ENCODE peak calls at places on chromosomes 4 and X, in five cellular contexts. W is OCI-LY7, G is GM12865, V is SK-N-SH, U is heart left ventricle. A is an unnamed sample.

GRCh38 chr4:62003695-62004094 is 803.6 kb downstream of the ADGRL3 start:
- DNase-seq in V (no peak), U (no peak), W (no peak), G (no peak), A (no peak)

GRCh38 chrX:52424658-52425057 is 55.8 kb downstream of the XAGE2 start:
- DNase-seq in V (no peak), G (no peak), U (no peak), W (no peak), A (no peak)

GRCh38 chrX:71147496-71148277 is 3.0 kb downstream of the NLGN3 start:
- DNase-seq in G (no peak), V (no peak), W (peak; percentile 3), U (no peak), A (no peak)

GRCh38 chr4:180058731-180059215 is 2184.4 kb upstream of the TENM3 start:
- DNase-seq in W (no peak), U (no peak), G (peak; percentile 48), V (peak; percentile 63), A (no peak)

GRCh38 chr4:66855956-66856355 is 689.3 kb downstream of the CENPC start:
- DNase-seq in U (no peak), W (no peak), V (no peak), G (no peak), A (no peak)

GRCh38 chr4:84091266-84091665 is 407.8 kb downstream of the NKX6-1 start:
- DNase-seq in G (no peak), W (no peak), U (no peak), V (no peak), A (no peak)

GRCh38 chr4:147480502-147480890 is 401 bp upstream of the EDNRA start:
- DNase-seq in V (no peak), U (no peak), G (no peak), W (no peak), A (no peak)

GRCh38 chrX:3514996-3515395 is 168.5 kb upstream of the MXRA5 start:
- DNase-seq in V (no peak), U (no peak), W (no peak), G (no peak), A (no peak)

GRCh38 chr4:75858721-75859120 is 43.5 kb downstream of the PPEF2 start:
- DNase-seq in G (no peak), W (no peak), V (no peak), U (no peak), A (no peak)

DNA sequence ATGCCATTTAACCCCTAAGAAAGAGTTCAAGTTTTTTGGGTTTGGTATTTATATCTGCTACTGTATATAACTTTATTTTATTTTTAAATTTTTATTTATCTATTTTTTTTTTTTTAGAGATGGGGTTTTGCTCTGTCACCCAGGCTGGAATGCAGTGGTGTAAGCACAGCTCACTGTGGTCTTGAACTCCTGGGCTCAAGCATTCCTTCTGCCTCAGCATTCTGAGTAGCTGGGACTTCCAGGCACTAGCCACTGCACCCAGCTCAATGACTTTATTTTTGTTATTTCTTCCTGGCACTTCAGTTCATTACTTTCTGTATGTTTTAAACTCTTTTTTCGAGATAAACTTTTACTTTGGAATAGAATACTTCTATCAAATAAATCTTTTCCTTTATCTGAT is 42.4 kb upstream of the PGAM4 start:
- DNase-seq in U (no peak), G (no peak), W (no peak), V (no peak), A (no peak)
- H3K4me3 ChIP-seq in U (no peak overlapping the region), G (no peak overlapping the region), W (no peak overlapping the region), V (no peak overlapping the region), A (no peak overlapping the region)

DNA sequence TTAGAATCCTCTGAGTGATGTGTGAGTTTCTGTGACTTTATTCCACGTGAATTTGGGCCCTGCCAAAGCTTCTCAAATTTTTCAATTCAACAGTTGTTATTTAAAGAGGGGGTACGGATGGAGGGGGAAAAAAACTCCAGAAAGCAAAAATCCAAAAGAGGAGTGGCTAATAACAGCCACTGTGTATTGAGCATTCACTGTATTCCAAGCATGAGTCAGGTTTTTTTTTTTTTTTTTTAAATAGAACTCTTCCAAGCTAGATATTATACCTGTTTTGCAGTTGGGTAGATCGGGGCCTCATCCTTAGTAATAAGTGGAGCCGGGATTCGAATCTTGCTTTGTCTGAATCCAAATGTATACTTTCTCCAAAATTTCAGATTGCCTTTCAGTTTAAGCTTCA is 6.4 kb upstream of the RHOH start:
- DNase-seq in V (no peak), G (no peak), W (no peak), U (no peak), A (no peak)
- H3K4me3 ChIP-seq in V (no peak overlapping the region), G (peak overlapping the region; percentile 87), W (peak overlapping the region; percentile 79), U (no peak overlapping the region), A (no peak overlapping the region)

DNA sequence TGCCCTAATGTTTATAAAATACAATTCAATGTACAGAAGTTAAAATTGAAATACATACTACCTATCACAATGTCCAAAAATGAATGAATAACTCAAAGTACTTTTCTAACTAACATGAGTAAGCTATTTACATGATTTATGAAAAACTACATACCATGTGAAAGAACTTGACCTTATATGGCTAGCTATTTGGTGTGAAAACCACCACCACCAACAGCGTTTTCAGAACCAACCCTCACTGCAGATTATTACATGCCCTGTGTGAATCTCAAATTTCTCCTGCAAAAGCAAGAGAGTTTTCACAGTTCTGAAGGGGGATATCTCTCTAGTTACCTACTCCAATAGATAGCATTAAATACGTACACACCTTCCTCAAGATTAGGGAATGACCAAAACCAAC is 198.5 kb downstream of the SPATA18 start:
- DNase-seq in V (no peak), G (no peak), U (no peak), W (no peak), A (no peak)
- H3K4me3 ChIP-seq in V (no peak overlapping the region), G (no peak overlapping the region), U (no peak overlapping the region), W (no peak overlapping the region), A (no peak overlapping the region)

DNA sequence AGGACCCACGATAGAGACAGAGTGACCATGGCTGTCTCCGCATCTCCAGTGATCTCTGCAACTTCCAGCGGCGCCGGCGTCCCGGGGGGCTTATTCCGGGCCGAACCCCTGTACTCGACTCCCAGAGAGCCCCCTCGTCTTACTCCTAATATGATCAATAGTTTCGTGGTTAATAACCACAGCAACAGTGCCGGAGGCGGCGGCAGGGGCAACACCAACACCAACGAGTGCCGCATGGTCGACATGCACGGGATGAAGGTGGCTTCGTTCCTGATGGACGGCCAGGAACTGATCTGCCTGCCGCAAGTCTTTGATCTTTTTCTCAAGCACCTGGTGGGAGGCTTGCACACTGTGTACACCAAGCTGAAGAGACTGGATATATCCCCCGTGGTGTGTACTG is 343 bp downstream of the DACH2 start:
- DNase-seq in G (no peak), V (no peak), W (no peak), U (no peak), A (no peak)
- H3K4me3 ChIP-seq in G (peak overlapping the region; percentile 50), V (peak overlapping the region; percentile 67), W (no peak overlapping the region), U (peak overlapping the region; percentile 41), A (peak overlapping the region; percentile 48)

GRCh38 chr4:150822407-150822806 is 192.7 kb downstream of the LRBA start:
- DNase-seq in U (no peak), V (no peak), G (no peak), W (no peak), A (no peak)

GRCh38 chr4:150827226-150827625 is 187.9 kb downstream of the LRBA start:
- DNase-seq in G (peak; percentile 15), U (no peak), W (no peak), V (no peak), A (no peak)

GRCh38 chr4:150826302-150826701 is 188.8 kb downstream of the LRBA start:
- DNase-seq in G (no peak), V (no peak), U (no peak), W (no peak), A (no peak)

DNA sequence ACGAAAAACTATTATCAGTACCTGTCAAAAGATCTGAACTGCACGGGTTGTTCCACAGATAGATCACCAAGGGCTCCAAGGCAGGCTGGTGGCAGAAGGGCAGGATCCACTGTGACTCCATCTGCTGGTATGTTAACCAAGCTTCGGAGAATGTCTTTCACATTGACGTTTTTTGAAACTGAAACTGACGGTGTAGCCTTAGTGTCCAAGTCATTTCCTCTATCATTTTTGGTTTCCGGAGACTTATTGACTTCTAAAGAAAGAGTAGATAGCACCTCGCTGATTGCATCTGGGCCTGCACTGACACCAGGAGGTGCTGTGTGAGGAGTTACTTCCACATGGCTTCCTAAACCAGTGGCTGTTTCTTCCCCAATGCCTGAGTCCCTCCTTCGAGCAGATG is 186.9 kb downstream of the LRBA start:
- DNase-seq in G (peak; percentile 89), V (no peak), U (no peak), W (no peak), A (no peak)
- H3K4me3 ChIP-seq in G (no peak overlapping the region), V (no peak overlapping the region), U (peak overlapping the region; percentile 16), W (no peak overlapping the region), A (no peak overlapping the region)

DNA sequence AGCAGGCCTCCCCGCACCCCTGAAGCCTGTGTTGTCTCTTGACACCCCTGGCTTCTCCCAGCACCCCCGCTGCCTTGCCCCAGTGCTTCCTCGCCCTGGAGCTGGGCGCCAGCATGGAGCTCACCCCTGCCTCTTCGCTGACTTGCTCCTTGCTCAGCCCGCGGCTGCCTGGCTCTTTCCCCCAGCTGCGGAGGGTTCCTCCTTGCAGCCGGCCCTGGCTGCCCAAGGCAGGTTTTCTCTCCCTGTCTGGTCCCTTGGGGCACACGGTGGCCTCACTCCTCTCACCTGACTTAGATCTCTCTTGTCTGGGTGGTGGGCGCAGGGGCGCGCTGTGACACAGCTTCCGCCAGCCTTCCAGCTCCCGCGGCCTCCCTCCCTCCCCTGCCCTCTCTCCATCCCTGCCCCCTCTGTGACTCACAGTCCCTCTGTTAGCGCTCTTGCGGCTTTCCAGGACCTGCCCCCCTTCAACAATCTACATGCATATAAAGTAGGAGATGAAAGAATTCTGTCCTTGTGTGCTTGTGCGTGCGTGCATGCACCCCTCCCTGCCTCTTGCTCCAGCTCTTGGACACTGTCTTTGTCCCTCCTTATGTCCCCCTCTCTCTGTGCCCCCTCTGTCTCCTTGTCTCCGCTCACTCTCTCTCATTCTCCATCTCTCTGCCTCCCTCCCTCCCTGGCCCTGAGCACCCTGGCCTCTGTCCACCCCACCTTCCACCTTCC is 2.2 kb downstream of the PLXNB3 start:
- DNase-seq in G (peak; percentile 0), V (peak; percentile 74), U (peak; percentile 14), W (peak; percentile 56), A (peak; percentile 77)
- H3K4me3 ChIP-seq in G (no peak overlapping the region), V (peak overlapping the region; percentile 44), U (no peak overlapping the region), W (no peak overlapping the region), A (peak overlapping the region; percentile 48)

DNA sequence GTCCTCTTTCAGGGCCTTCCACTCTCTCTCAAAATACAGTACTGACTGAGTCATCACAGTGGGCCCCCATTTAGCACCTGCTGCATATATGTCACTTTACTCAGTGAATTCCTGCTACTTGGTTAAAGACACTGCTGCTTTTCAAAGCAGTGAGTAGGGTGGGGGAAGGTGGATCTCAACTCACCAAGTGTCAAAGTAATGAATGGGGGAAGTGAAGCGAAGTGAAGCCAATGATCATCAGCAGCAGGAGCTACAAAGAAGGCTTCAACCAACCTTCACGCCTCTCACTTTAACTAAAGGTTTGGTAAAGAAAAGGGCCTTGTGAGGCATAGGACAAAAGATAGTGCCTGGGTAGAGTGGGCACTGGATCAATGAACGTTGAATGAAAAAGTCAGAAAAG is 424.1 kb downstream of the SMARCA1 start:
- DNase-seq in W (no peak), V (no peak), U (no peak), G (no peak), A (no peak)
- H3K4me3 ChIP-seq in W (no peak overlapping the region), V (no peak overlapping the region), U (no peak overlapping the region), G (no peak overlapping the region), A (no peak overlapping the region)

DNA sequence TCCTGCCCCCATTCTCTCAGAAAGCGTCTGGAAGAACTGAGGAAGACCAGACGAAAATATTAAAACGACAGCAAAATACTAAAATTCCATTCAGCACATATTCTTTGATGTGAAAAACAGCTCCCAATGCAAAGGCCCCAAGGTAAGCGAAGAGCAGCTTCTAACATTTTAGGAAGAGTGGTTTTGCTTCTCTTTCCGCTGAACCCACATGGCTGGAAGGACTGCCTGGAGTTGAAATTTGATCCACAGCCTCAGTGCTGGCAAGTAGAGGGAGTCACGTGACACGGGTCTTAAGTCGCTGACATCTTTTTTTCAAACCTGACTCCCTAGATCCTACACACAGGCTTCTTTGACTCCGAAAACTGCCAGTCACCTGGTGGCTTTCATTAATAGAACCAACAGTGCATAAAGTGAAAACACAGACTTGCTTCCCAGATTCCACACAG is at the start of gene FAM13A:
- DNase-seq in G (peak; percentile 3), V (no peak), U (peak; percentile 75), W (no peak), A (peak; percentile 95)
- H3K4me3 ChIP-seq in G (no peak within 1 kb of the TSS), V (no peak within 1 kb of the TSS), U (peak within 1 kb of the TSS; percentile 45), W (no peak within 1 kb of the TSS), A (peak within 1 kb of the TSS; percentile 54)

A was measured in sigmoid colon.